ENCODE peak calls at places on chromosomes 1 and 21, in six cellular contexts. One of them, this sample, is unnamed.
A peak's percentile ranks its signal among the peaks of the same experiment; 100 is the strongest.

GRCh38 chr1:247905899-247906503 is 10.6 kb downstream of the OR2W3 start:
- DNase-seq in bronchial epithelial cell: no peak
- DNase-seq in NCI-H1694: no peak
- DNase-seq in kidney tubule cell: no peak
- DNase-seq in uterus: no peak
- DNase-seq in globus pallidus: no peak
- DNase-seq in this sample: no peak

GRCh38 chr1:23592209-23592905 is 33.1 kb upstream of the ID3 start:
- DNase-seq in bronchial epithelial cell: peak; percentile 87
- DNase-seq in NCI-H1694: peak; percentile 81
- DNase-seq in kidney tubule cell: peak; percentile 32
- DNase-seq in uterus: no peak
- DNase-seq in globus pallidus: no peak
- DNase-seq in this sample: no peak

GRCh38 chr1:234957330-234958065 is 171.1 kb downstream of the TOMM20 start:
- DNase-seq in bronchial epithelial cell: peak; percentile 55
- DNase-seq in NCI-H1694: no peak
- DNase-seq in kidney tubule cell: peak; percentile 91
- DNase-seq in uterus: peak; percentile 53
- DNase-seq in globus pallidus: no peak
- DNase-seq in this sample: no peak

GRCh38 chr1:192401832-192402231 is 85.0 kb downstream of the RGS21 start:
- DNase-seq in bronchial epithelial cell: peak; percentile 54
- DNase-seq in NCI-H1694: no peak
- DNase-seq in kidney tubule cell: peak; percentile 15
- DNase-seq in uterus: no peak
- DNase-seq in globus pallidus: no peak
- DNase-seq in this sample: no peak

GRCh38 chr1:216064643-216065042 is 358.6 kb downstream of the USH2A start:
- DNase-seq in bronchial epithelial cell: peak; percentile 69
- DNase-seq in NCI-H1694: no peak
- DNase-seq in kidney tubule cell: peak; percentile 57
- DNase-seq in uterus: no peak
- DNase-seq in globus pallidus: no peak
- DNase-seq in this sample: no peak

GRCh38 chr21:27212444-27212843 is 245.6 kb upstream of the ADAMTS5 start:
- DNase-seq in bronchial epithelial cell: no peak
- DNase-seq in NCI-H1694: no peak
- DNase-seq in kidney tubule cell: no peak
- DNase-seq in uterus: no peak
- DNase-seq in globus pallidus: no peak
- DNase-seq in this sample: no peak

GRCh38 chr1:162372159-162373071 is 4.2 kb downstream of the SPATA46 start:
- DNase-seq in bronchial epithelial cell: no peak
- DNase-seq in NCI-H1694: no peak
- DNase-seq in kidney tubule cell: no peak
- DNase-seq in uterus: no peak
- DNase-seq in globus pallidus: no peak
- DNase-seq in this sample: no peak

GRCh38 chr1:20212685-20213331 is 26.5 kb upstream of the PLA2G2C start:
- DNase-seq in bronchial epithelial cell: peak; percentile 48
- DNase-seq in NCI-H1694: peak; percentile 85
- DNase-seq in kidney tubule cell: peak; percentile 95
- DNase-seq in uterus: peak; percentile 25
- DNase-seq in globus pallidus: peak; percentile 58
- DNase-seq in this sample: peak; percentile 62

GRCh38 chr1:116306102-116306501 is 66.9 kb upstream of the ATP1A1 start:
- DNase-seq in bronchial epithelial cell: no peak
- DNase-seq in NCI-H1694: no peak
- DNase-seq in kidney tubule cell: no peak
- DNase-seq in uterus: no peak
- DNase-seq in globus pallidus: no peak
- DNase-seq in this sample: no peak

GRCh38 chr21:33266784-33267135 is 593 bp downstream of the IL10RB start:
- DNase-seq in bronchial epithelial cell: no peak
- DNase-seq in NCI-H1694: no peak
- DNase-seq in kidney tubule cell: no peak
- DNase-seq in uterus: no peak
- DNase-seq in globus pallidus: no peak
- DNase-seq in this sample: no peak

GRCh38 chr1:174942547-174943255 is 57.0 kb upstream of the CACYBP start:
- DNase-seq in bronchial epithelial cell: no peak
- DNase-seq in NCI-H1694: no peak
- DNase-seq in kidney tubule cell: no peak
- DNase-seq in uterus: no peak
- DNase-seq in globus pallidus: peak; percentile 51
- DNase-seq in this sample: no peak

GRCh38 chr21:43739648-43740435 is 20.9 kb downstream of the PDXK start:
- DNase-seq in bronchial epithelial cell: no peak
- DNase-seq in NCI-H1694: no peak
- DNase-seq in kidney tubule cell: no peak
- DNase-seq in uterus: no peak
- DNase-seq in globus pallidus: no peak
- DNase-seq in this sample: no peak

GRCh38 chr1:225409051-225409450 is 18.8 kb downstream of the LBR start:
- DNase-seq in bronchial epithelial cell: no peak
- DNase-seq in NCI-H1694: no peak
- DNase-seq in kidney tubule cell: no peak
- DNase-seq in uterus: no peak
- DNase-seq in globus pallidus: no peak
- DNase-seq in this sample: no peak

GRCh38 chr1:87810166-87810565 is 481.5 kb downstream of the LMO4 start:
- DNase-seq in bronchial epithelial cell: no peak
- DNase-seq in NCI-H1694: no peak
- DNase-seq in kidney tubule cell: no peak
- DNase-seq in uterus: no peak
- DNase-seq in globus pallidus: no peak
- DNase-seq in this sample: no peak

GRCh38 chr1:227884370-227885134 is 63.2 kb downstream of the WNT9A start:
- DNase-seq in bronchial epithelial cell: no peak
- DNase-seq in NCI-H1694: no peak
- DNase-seq in kidney tubule cell: no peak
- DNase-seq in uterus: no peak
- DNase-seq in globus pallidus: no peak
- DNase-seq in this sample: no peak

GRCh38 chr1:7808253-7808844 is 24.3 kb downstream of the PER3 start:
- DNase-seq in bronchial epithelial cell: peak; percentile 60
- DNase-seq in NCI-H1694: no peak
- DNase-seq in kidney tubule cell: peak; percentile 39
- DNase-seq in uterus: no peak
- DNase-seq in globus pallidus: no peak
- DNase-seq in this sample: no peak